ENCODE peak calls at places on chromosomes 5 and 9, in nine cellular contexts. V is T-helper 2 cell, I is COR-L47, R is NCI-H524, P is AG20443, O is lower lobe of right lung, X is BJ, Y is KBM-7, E is non-pigmented ciliary epithelial cell. K is an unnamed sample.

GRCh38 chr5:178114325-178115135 is 1.2 kb downstream of the N4BP3 start:
- DNase-seq in P (no peak), V (peak; percentile 81), R (peak; percentile 4), I (no peak), X (no peak), Y (no peak), O (no peak), E (no peak), K (no peak)

GRCh38 chr9:107251756-107252322 is 31.2 kb upstream of the RAD23B start:
- DNase-seq in Y (no peak), I (no peak), X (peak; percentile 95), V (no peak), E (peak; percentile 75), O (no peak), P (peak; percentile 76), R (peak; percentile 80), K (no peak)

GRCh38 chr5:124410539-124410938 is 335.9 kb downstream of the ZNF608 start:
- DNase-seq in E (no peak), R (no peak), O (no peak), X (no peak), V (no peak), I (no peak), P (no peak), Y (no peak), K (no peak)

GRCh38 chr5:169651526-169651925 is 14.5 kb downstream of the DOCK2 start:
- DNase-seq in X (no peak), R (peak; percentile 8), P (no peak), I (no peak), O (no peak), E (no peak), Y (no peak), V (no peak), K (no peak)

GRCh38 chr9:107648153-107648716 is 158.7 kb upstream of the KLF4 start:
- DNase-seq in V (no peak), X (no peak), I (no peak), P (peak; percentile 42), R (peak; percentile 12), Y (no peak), E (no peak), O (no peak), K (no peak)

GRCh38 chr5:125190232-125191051 is 444.0 kb upstream of the ZNF608 start:
- DNase-seq in R (no peak), E (no peak), X (peak; percentile 35), O (no peak), Y (no peak), I (no peak), V (no peak), P (peak; percentile 12), K (no peak)

GRCh38 chr5:10507575-10508024 is 56.3 kb upstream of the ANKRD33B start:
- DNase-seq in Y (no peak), X (peak; percentile 39), V (no peak), I (no peak), R (peak; percentile 33), P (no peak), O (no peak), E (no peak), K (no peak)

GRCh38 chr9:96156578-96156977 is 145.4 kb downstream of the HSD17B3 start:
- DNase-seq in E (no peak), I (no peak), V (no peak), P (no peak), X (no peak), O (no peak), Y (no peak), R (peak; percentile 16), K (no peak)

GRCh38 chr5:59943721-59944120 is 50.2 kb upstream of the PDE4D start:
- DNase-seq in O (no peak), Y (no peak), R (no peak), I (no peak), V (no peak), P (no peak), X (no peak), E (no peak), K (no peak)

GRCh38 chr9:133787749-133788015 is 49.5 kb upstream of the SARDH start:
- DNase-seq in E (no peak), P (peak; percentile 77), Y (no peak), X (no peak), R (no peak), O (no peak), I (no peak), V (no peak), K (no peak)

GRCh38 chr9:125443367-125443766 is 181.7 kb downstream of the GAPVD1 start:
- DNase-seq in O (no peak), P (no peak), V (no peak), Y (no peak), I (no peak), X (no peak), R (no peak), E (no peak), K (no peak)

GRCh38 chr5:137622850-137623249 is 113.0 kb downstream of the KLHL3 start:
- DNase-seq in P (no peak), O (peak; percentile 87), V (no peak), X (no peak), E (no peak), R (no peak), Y (no peak), I (no peak), K (no peak)

GRCh38 chr5:15320896-15321295 is 179.1 kb upstream of the FBXL7 start:
- DNase-seq in O (no peak), R (peak; percentile 99), P (no peak), X (no peak), E (no peak), Y (no peak), V (no peak), I (no peak), K (no peak)

GRCh38 chr5:95940758-95941682 is 20.6 kb downstream of the ELL2 start:
- DNase-seq in V (no peak), I (no peak), X (no peak), P (no peak), Y (no peak), R (no peak), O (no peak), E (no peak), K (no peak)

GRCh38 chr5:78706381-78706780 is 57.8 kb upstream of the LHFPL2 start:
- DNase-seq in V (no peak), X (no peak), E (no peak), P (no peak), O (no peak), Y (no peak), R (no peak), I (no peak), K (no peak)

GRCh38 chr9:82168585-82168984 is 180.0 kb downstream of the SPATA31D1 start:
- DNase-seq in P (no peak), I (no peak), V (no peak), O (no peak), X (no peak), Y (no peak), E (no peak), R (no peak), K (peak; percentile 34)

GRCh38 chr9:81902601-81903000 is 25.6 kb upstream of the SPATA31D4 start:
- DNase-seq in Y (no peak), X (no peak), V (no peak), O (no peak), E (no peak), R (no peak), I (no peak), P (peak; percentile 61), K (no peak)

GRCh38 chr5:57450991-57451876 is 31.4 kb downstream of the ACTBL2 start:
- DNase-seq in R (no peak), O (no peak), E (no peak), V (no peak), P (no peak), I (peak; percentile 74), Y (no peak), X (no peak), K (peak; percentile 52)

GRCh38 chr9:33133186-33133585 is 34.0 kb downstream of the B4GALT1 start:
- DNase-seq in E (no peak), P (no peak), R (no peak), I (no peak), X (no peak), Y (no peak), O (no peak), V (no peak), K (no peak)

GRCh38 chr5:163489055-163489744 is 16.2 kb upstream of the MAT2B start:
- DNase-seq in R (peak; percentile 4), E (no peak), X (no peak), O (no peak), Y (no peak), P (peak; percentile 11), I (no peak), V (no peak), K (no peak)

GRCh38 chr5:106749826-106750225 is 920.9 kb downstream of the EFNA5 start:
- DNase-seq in P (no peak), E (no peak), R (no peak), X (no peak), I (no peak), V (no peak), Y (no peak), O (no peak), K (no peak)

GRCh38 chr5:51843893-51844292 is 460.6 kb downstream of the ISL1 start:
- DNase-seq in V (no peak), I (no peak), E (no peak), O (peak; percentile 28), R (no peak), Y (no peak), X (no peak), P (no peak), K (no peak)

GRCh38 chr5:54792611-54793404 is 192.6 kb downstream of the ESM1 start:
- DNase-seq in I (no peak), P (peak; percentile 19), R (no peak), Y (no peak), X (no peak), O (no peak), E (no peak), V (no peak), K (no peak)

GRCh38 chr5:163758283-163758711 is 252.9 kb downstream of the MAT2B start:
- DNase-seq in E (no peak), X (no peak), P (no peak), R (no peak), O (no peak), Y (no peak), V (no peak), I (no peak), K (peak; percentile 1)

GRCh38 chr9:124082622-124083021 is 71.1 kb downstream of the LHX2 start:
- DNase-seq in X (no peak), O (no peak), V (no peak), E (no peak), P (no peak), R (no peak), Y (no peak), I (no peak), K (no peak)

GRCh38 chr5:149438281-149438680 is 59.2 kb upstream of the IL17B start:
- DNase-seq in O (no peak), Y (no peak), V (no peak), P (no peak), X (no peak), E (no peak), R (no peak), I (no peak), K (no peak)

GRCh38 chr5:90917928-90918327 is 359.3 kb downstream of the ADGRV1 start:
- DNase-seq in O (no peak), I (no peak), E (no peak), V (no peak), Y (no peak), P (no peak), R (no peak), X (no peak), K (no peak)

GRCh38 chr5:139635606-139636206 is 12.4 kb upstream of the CXXC5 start:
- DNase-seq in X (peak; percentile 71), R (peak; percentile 91), E (no peak), Y (peak; percentile 75), O (peak; percentile 89), P (peak; percentile 87), I (peak; percentile 84), V (no peak), K (peak; percentile 72)

GRCh38 chr9:93473411-93473810 is 20.0 kb upstream of the FAM120AOS start:
- DNase-seq in I (no peak), R (no peak), E (no peak), O (no peak), V (no peak), Y (no peak), X (no peak), P (peak; percentile 29), K (no peak)